ENCODE peak calls at places on chromosomes 5 and 9, in five cellular contexts. E is D721Med, Y is HFF-Myc, K is endothelial cell, A is neural progenitor cell. N is an unnamed sample.

GRCh38 chr9:116137581-116137980 is 16.0 kb upstream of the PAPPA start:
- DNase-seq in A (no peak), E (no peak), Y (no peak), K (no peak), N (no peak)

GRCh38 chr5:104177651-104178050 is 615.1 kb upstream of the NUDT12 start:
- DNase-seq in A (no peak), E (no peak), K (no peak), Y (no peak), N (no peak)

GRCh38 chr5:31854625-31855526 is 215.9 kb downstream of the PDZD2 start:
- DNase-seq in A (peak; percentile 83), K (peak; percentile 62), Y (no peak), E (peak; percentile 81), N (no peak)

GRCh38 chr5:159184236-159184635 is 25.1 kb downstream of the RNF145 start:
- DNase-seq in K (no peak), A (no peak), E (no peak), Y (no peak), N (no peak)

GRCh38 chr5:97267767-97268166 is 84.7 kb upstream of the RIOK2 start:
- DNase-seq in K (no peak), Y (no peak), A (no peak), E (no peak), N (no peak)

GRCh38 chr5:119578937-119579336 is 50.4 kb upstream of the FAM170A start:
- DNase-seq in K (peak; percentile 38), Y (peak; percentile 25), E (no peak), A (peak; percentile 50), N (no peak)

GRCh38 chr9:34500623-34501267 is 22.0 kb downstream of the ENHO start:
- DNase-seq in A (peak; percentile 68), K (peak; percentile 77), E (peak; percentile 44), Y (peak; percentile 24), N (no peak)

GRCh38 chr5:172786736-172787462 is 15.9 kb upstream of the DUSP1 start:
- DNase-seq in K (no peak), A (no peak), E (no peak), Y (no peak), N (no peak)

GRCh38 chr5:151598984-151599383 is 7.9 kb upstream of the FAT2 start:
- DNase-seq in K (no peak), Y (no peak), E (no peak), A (no peak), N (no peak)

GRCh38 chr5:522899-523657 is 1.2 kb downstream of the SLC9A3 start:
- DNase-seq in A (peak; percentile 58), Y (no peak), E (no peak), K (no peak), N (no peak)

GRCh38 chr5:115856936-115857524 is 15.3 kb downstream of the AP3S1 start:
- DNase-seq in Y (no peak), E (no peak), K (no peak), A (no peak), N (no peak)

GRCh38 chr5:180119031-180119885 is 47.7 kb upstream of the RNF130 start:
- DNase-seq in K (no peak), A (no peak), E (no peak), Y (no peak), N (no peak)

GRCh38 chr5:178106556-178107239 is 6.6 kb upstream of the N4BP3 start:
- DNase-seq in Y (no peak), A (no peak), K (no peak), E (no peak), N (no peak)

DNA sequence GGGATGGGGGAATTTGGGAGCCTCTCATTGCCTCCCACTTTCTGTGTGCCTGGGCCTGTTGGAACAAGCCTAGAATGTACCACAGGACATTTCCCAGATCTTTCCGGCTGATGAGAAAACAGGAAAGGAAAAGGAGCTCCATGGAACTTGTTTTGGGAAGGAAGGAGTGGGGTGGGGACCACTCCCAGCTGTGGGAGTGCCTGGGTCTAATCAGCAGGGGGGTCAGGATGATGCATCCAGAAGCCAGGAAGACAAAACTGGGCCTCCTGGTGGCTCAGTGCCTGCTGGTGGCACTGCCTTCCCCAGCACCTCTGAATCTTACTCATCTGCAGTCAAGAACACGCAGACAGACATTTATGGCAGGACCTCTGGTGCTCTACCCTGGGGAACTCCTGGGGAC is 2.8 kb downstream of the SMIM33 start:
- DNase-seq in A (no peak), E (no peak), Y (no peak), K (peak; percentile 42), N (no peak)
- TF ChIP-seq CTCF in A (no peak), E (no peak), Y (peak; percentile 7), K (no peak), N (peak; percentile 16)

GRCh38 chr5:157366741-157367684 is 93.0 kb upstream of the NIPAL4 start:
- DNase-seq in E (no peak), A (peak; percentile 72), K (peak; percentile 50), Y (no peak), N (no peak)
- TF ChIP-seq CTCF in E (no peak), A (peak; percentile 76), K (peak; percentile 63), Y (peak; percentile 61), N (peak; percentile 92)

DNA sequence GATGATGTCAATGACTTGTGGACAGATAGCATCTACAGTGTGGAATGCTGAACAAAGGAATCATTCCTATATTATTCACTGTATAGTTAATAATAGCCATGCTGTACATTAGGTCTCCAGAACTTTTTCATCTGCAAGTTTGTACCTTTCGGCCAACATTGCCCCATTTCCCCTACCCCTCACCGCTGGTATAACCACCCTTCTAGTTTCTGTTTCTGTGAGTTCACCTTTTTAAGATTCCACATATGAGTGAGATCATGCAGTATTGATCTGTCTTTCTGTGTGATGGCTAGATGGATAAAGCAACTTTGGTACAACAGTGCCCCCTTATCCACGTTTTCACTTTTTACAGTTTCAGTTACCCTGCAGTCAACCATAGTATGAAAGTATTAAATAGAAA is 18.8 kb upstream of the ALDH1B1 start:
- DNase-seq in E (no peak), A (no peak), K (no peak), Y (no peak), N (no peak)
- TF ChIP-seq CTCF in E (no peak), A (no peak), K (no peak), Y (no peak), N (no peak)

GRCh38 chr5:126235628-126236027 is 187.6 kb upstream of the GRAMD2B start:
- DNase-seq in E (no peak), K (no peak), Y (no peak), A (no peak), N (no peak)

GRCh38 chr5:126228934-126229333 is 194.3 kb upstream of the GRAMD2B start:
- DNase-seq in Y (no peak), E (no peak), K (no peak), A (no peak), N (no peak)

GRCh38 chr5:126233256-126233655 is 190.0 kb upstream of the GRAMD2B start:
- DNase-seq in A (no peak), Y (peak; percentile 57), K (no peak), E (no peak), N (no peak)

DNA sequence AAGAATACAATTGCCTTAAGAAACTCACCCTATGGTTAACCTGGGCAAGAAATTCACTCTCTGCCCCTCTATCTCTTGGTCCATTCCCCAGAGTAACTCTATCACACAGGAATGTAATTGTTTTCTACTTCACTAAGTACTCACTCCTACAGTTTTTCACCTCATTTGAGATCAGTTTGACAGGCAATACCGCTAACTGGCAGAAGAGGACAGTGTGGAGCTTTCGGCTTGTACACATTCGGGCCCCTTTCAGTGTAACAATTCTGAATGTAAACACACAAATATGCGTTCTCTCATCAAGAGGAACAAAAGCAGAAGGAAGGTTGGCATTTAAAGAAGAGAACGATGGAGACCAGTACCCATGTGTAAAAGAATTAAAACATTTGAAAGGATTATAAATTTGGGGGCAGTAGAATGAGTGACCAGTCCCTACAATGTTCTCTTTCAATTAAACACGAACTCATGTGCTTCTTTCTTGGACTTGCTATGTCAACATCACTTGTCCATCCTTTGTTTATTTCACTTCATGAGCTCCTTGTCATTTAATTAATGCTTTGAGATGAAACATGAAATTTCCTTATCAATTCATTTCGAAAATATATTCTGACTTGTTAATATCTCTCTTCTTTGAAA is 188.5 kb upstream of the GRAMD2B start:
- DNase-seq in Y (peak; percentile 6), K (peak; percentile 45), A (peak; percentile 71), E (no peak), N (no peak)
- TF ChIP-seq CTCF in Y (peak; percentile 76), K (peak; percentile 71), A (peak; percentile 85), E (peak; percentile 86), N (peak; percentile 81)

GRCh38 chr5:130908186-130908585 is 256.9 kb downstream of the HINT1 start:
- DNase-seq in E (no peak), A (no peak), Y (no peak), K (no peak), N (no peak)

GRCh38 chr5:130912088-130912487 is 253.0 kb downstream of the HINT1 start:
- DNase-seq in K (no peak), Y (no peak), E (no peak), A (peak; percentile 9), N (no peak)
- TF ChIP-seq CTCF in K (no peak), Y (no peak), E (peak; percentile 22), A (peak; percentile 48), N (peak; percentile 57)